ENCODE peak calls at places on chromosomes 6 and 20, in eight cellular contexts. E, F, Z, C, D, L, T and R are unnamed samples.

GRCh38 chr6:11337306-11337705 is 104.8 kb upstream of the NEDD9 start:
- DNase-seq in F (no peak), L (no peak), D (no peak), T (no peak), Z (no peak), E (no peak), C (no peak), R (no peak)

GRCh38 chr6:71383891-71384489 is 95.4 kb downstream of the OGFRL1 start:
- DNase-seq in D (no peak), L (no peak), C (no peak), Z (no peak), F (no peak), E (no peak), T (peak), R (peak)

GRCh38 chr20:57211949-57212889 is 54.2 kb downstream of the BMP7 start:
- DNase-seq in Z (no peak), D (no peak), F (no peak), E (no peak), T (peak), L (peak), C (no peak), R (peak)

GRCh38 chr6:143579703-143580102 is 68.2 kb upstream of the FUCA2 start:
- DNase-seq in D (no peak), C (no peak), F (no peak), Z (peak), T (peak), L (peak), E (no peak), R (peak)

GRCh38 chr20:10337291-10337690 is 96.7 kb downstream of the MKKS start:
- DNase-seq in Z (no peak), E (no peak), F (no peak), L (no peak), D (no peak), C (no peak), T (no peak), R (no peak)

GRCh38 chr20:46353506-46354206 is 45.4 kb upstream of the CDH22 start:
- DNase-seq in F (no peak), Z (no peak), L (no peak), T (no peak), C (no peak), E (no peak), D (no peak), R (no peak)

GRCh38 chr6:130778946-130779657 is 48.1 kb upstream of the SMLR1 start:
- DNase-seq in C (no peak), L (no peak), T (no peak), F (no peak), D (no peak), Z (peak), E (no peak), R (peak)

GRCh38 chr20:54173653-54174451 is at the start of gene CYP24A1:
- DNase-seq in F (no peak), L (no peak), Z (no peak), E (no peak), T (peak), C (no peak), D (no peak), R (no peak)

GRCh38 chr6:37501632-37502466 is 2.2 kb upstream of the CCDC167 start:
- DNase-seq in D (no peak), L (no peak), F (no peak), Z (no peak), E (peak), T (no peak), C (no peak), R (no peak)

GRCh38 chr6:107079429-107079828 is 35.9 kb downstream of the BEND3 start:
- DNase-seq in D (no peak), Z (no peak), C (no peak), E (no peak), L (no peak), T (no peak), F (no peak), R (no peak)

GRCh38 chr6:159727717-159728440 is 573 bp downstream of the WTAP start:
- DNase-seq in F (no peak), L (no peak), D (no peak), T (no peak), Z (no peak), E (no peak), C (no peak), R (no peak)

GRCh38 chr20:17939622-17940446 is 28.8 kb downstream of the SNX5 start:
- DNase-seq in C (no peak), L (no peak), Z (no peak), F (no peak), E (no peak), D (no peak), T (no peak), R (no peak)

GRCh38 chr6:11160199-11160598 is 48.7 kb upstream of the ERVFRD-1 start:
- DNase-seq in E (no peak), Z (no peak), F (no peak), D (no peak), L (no peak), T (no peak), C (no peak), R (no peak)

GRCh38 chr6:14664112-14664592 is 546.6 kb downstream of the CD83 start:
- DNase-seq in Z (no peak), L (no peak), D (no peak), E (peak), C (no peak), T (no peak), F (no peak), R (no peak)

GRCh38 chr6:20840675-20841074 is 306.4 kb downstream of the CDKAL1 start:
- DNase-seq in F (no peak), L (no peak), Z (peak), C (no peak), T (no peak), E (no peak), D (no peak), R (no peak)

GRCh38 chr20:51636123-51636522 is 93.6 kb upstream of the NFATC2 start:
- DNase-seq in D (no peak), L (no peak), F (no peak), T (no peak), E (no peak), Z (no peak), C (no peak), R (no peak)

GRCh38 chr20:25418779-25419178 is 11.3 kb downstream of the GINS1 start:
- DNase-seq in L (no peak), T (no peak), F (no peak), C (no peak), Z (no peak), D (no peak), E (no peak), R (peak)

GRCh38 chr20:44111712-44112335 is 75.2 kb downstream of the JPH2 start:
- DNase-seq in L (no peak), D (no peak), E (no peak), C (peak), Z (no peak), F (no peak), T (no peak), R (no peak)